ENCODE peak calls at places on chromosome 1, in five cellular contexts. G, B, S, U and N are unnamed samples. For H3K36me3, the result is how much of the 10 kb centered on the place peaks cover.

GRCh38 chr1:183734600-183735036 is 70.3 kb upstream of the RGL1 start:
- DNase-seq in S (no peak), G (peak), U (no peak), B (peak), N (no peak)

GRCh38 chr1:203480525-203481084 is 5.0 kb downstream of the PRELP start:
- DNase-seq in U (peak), B (peak), G (peak), S (peak), N (peak)

GRCh38 chr1:245512980-245513578 is 358.3 kb downstream of the KIF26B start:
- DNase-seq in B (no peak), U (no peak), G (no peak), S (no peak), N (no peak)

GRCh38 chr1:59947047-59947938 is 20.7 kb upstream of the CYP2J2 start:
- DNase-seq in S (peak), G (no peak), U (no peak), B (peak), N (peak)

GRCh38 chr1:44318097-44319088 is 36.7 kb downstream of the ERI3 start:
- DNase-seq in U (no peak), S (peak), B (peak), G (no peak), N (peak)

GRCh38 chr1:229248821-229249817 is 21.8 kb upstream of the RAB4A start:
- DNase-seq in G (no peak), S (no peak), U (no peak), B (no peak), N (no peak)

GRCh38 chr1:87983841-87984240 is 655.2 kb downstream of the LMO4 start:
- DNase-seq in S (no peak), G (no peak), U (no peak), B (no peak), N (no peak)

GRCh38 chr1:22338071-22338765 is 113.4 kb upstream of the ZBTB40 start:
- DNase-seq in B (no peak), G (no peak), U (no peak), S (no peak), N (no peak)

GRCh38 chr1:245858683-245859509 is 648.2 kb downstream of the SMYD3 start:
- DNase-seq in G (no peak), B (peak), S (no peak), U (no peak), N (no peak)

GRCh38 chr1:87899746-87900145 is 571.1 kb downstream of the LMO4 start:
- DNase-seq in B (no peak), U (no peak), S (no peak), G (no peak), N (no peak)

GRCh38 chr1:227542153-227543120 is 20.9 kb upstream of the ZNF678 start:
- DNase-seq in S (peak), U (no peak), B (peak), G (peak), N (peak)

GRCh38 chr1:99481391-99481996 is 164.4 kb upstream of the PALMD start:
- DNase-seq in B (peak), U (no peak), S (peak), G (no peak), N (peak)

GRCh38 chr1:67460648-67461500 is 30.7 kb upstream of the SERBP1 start:
- DNase-seq in U (no peak), B (no peak), G (no peak), S (no peak), N (no peak)

GRCh38 chr1:53982034-53982761 is 35.8 kb downstream of the LDLRAD1 start:
- DNase-seq in U (no peak), G (peak), B (peak), S (peak), N (peak)

GRCh38 chr1:198775606-198776005 is 136.8 kb downstream of the PTPRC start:
- DNase-seq in G (no peak), U (no peak), S (no peak), B (peak), N (peak)

GRCh38 chr1:93723101-93723500 is 41.5 kb upstream of the BCAR3 start:
- DNase-seq in S (no peak), U (no peak), G (no peak), B (no peak), N (no peak)

GRCh38 chr1:27542463-27543273 is 52.7 kb upstream of the WASF2 start:
- DNase-seq in U (peak), G (peak), B (peak), S (peak), N (peak)

GRCh38 chr1:19664453-19665043 is at the start of gene HTR6:
- DNase-seq in B (no peak), G (no peak), U (no peak), S (no peak), N (no peak)

GRCh38 chr1:116409751-116410182 is 36.7 kb downstream of the ATP1A1 start:
- DNase-seq in G (no peak), S (no peak), B (no peak), U (no peak), N (no peak)

GRCh38 chr1:98147280-98147679 is 226.4 kb upstream of the DPYD start:
- DNase-seq in B (no peak), U (no peak), G (no peak), S (no peak), N (no peak)

GRCh38 chr1:160868141-160868540 is 5.5 kb upstream of the CD244 start:
- DNase-seq in G (no peak), B (no peak), U (no peak), S (no peak), N (no peak)

DNA sequence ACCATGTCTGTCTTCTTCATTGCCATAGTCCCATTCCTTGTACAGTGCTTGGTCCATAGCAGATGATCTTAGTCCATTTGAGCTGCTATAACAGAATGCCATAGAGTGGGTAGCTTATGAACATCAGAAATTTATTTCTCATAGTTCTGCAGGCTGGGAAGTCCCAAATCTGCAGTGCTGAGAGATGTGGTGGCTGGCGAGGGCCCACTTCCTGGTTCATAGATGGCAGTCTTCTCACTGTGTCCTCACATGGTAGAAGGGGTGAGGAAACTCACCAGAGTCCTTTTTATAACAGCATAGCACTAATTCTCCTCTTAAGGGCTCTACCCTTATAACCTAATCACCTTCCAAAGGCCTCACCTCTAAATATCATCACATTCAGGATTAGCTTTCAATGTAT is 23.1 kb upstream of the RAP1A start:
- DNase-seq in G (peak), S (no peak), U (no peak), B (no peak), N (no peak)
- H3K4me3 ChIP-seq in G (no peak), S (no peak), U (no peak), B (no peak), N (no peak)

GRCh38 chr1:201783572-201783971 is 45.4 kb upstream of the IPO9 start:
- DNase-seq in S (no peak), G (no peak), U (no peak), B (no peak), N (no peak)

GRCh38 chr1:201782353-201782752 is 46.6 kb upstream of the IPO9 start:
- DNase-seq in S (no peak), G (no peak), B (no peak), U (no peak), N (no peak)

GRCh38 chr1:201779351-201779880 is 49.5 kb upstream of the IPO9 start:
- DNase-seq in B (no peak), S (no peak), U (no peak), G (no peak), N (no peak)

GRCh38 chr1:201783067-201783466 is 45.9 kb upstream of the IPO9 start:
- DNase-seq in B (no peak), G (no peak), S (no peak), U (no peak), N (no peak)

GRCh38 chr1:201781447-201781846 is 47.5 kb upstream of the IPO9 start:
- DNase-seq in G (no peak), U (no peak), S (no peak), B (peak), N (no peak)
- H3K36me3 ChIP-seq in G (under half), U (half or more), S (under half), B (under half), N (half or more)

DNA sequence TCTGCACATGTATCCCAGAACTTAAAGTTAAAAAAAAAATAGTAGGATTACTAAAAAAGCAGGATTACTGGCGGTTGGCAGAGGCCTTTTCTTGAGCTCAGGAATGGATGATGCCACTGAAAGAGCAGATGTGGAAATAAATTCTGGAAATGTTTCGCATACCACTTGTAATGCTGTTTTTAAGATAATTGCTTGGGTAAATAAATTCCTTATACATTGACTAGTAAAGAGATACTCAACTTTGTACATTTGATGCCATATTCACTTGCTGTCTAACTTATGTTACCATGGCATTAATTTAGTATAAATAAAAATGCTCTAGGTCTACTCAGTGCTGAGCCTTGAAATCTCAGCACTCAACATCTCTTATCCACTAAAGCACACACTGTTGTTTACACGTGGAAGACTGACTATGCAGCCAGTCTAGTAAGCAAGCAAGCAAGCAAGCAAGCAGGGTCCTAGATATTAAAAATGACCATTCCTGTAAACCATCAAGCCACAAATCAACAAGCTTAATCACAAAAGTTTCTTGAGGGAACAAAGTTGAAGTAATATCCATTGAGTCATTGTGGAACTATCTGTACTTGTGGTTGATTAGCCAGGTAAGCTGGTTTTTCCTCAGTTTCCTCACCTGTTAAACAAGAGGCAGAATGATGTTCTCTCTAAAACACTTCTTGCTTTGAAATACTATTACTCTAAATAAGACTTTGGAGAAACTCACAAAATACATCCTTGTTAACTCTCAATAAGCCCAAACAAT is 1.7 kb upstream of the RASAL2 start:
- DNase-seq in G (no peak), S (no peak), B (peak), U (no peak), N (no peak)
- H3K4me3 ChIP-seq in G (no peak), S (no peak), B (peak), U (no peak), N (no peak)

DNA sequence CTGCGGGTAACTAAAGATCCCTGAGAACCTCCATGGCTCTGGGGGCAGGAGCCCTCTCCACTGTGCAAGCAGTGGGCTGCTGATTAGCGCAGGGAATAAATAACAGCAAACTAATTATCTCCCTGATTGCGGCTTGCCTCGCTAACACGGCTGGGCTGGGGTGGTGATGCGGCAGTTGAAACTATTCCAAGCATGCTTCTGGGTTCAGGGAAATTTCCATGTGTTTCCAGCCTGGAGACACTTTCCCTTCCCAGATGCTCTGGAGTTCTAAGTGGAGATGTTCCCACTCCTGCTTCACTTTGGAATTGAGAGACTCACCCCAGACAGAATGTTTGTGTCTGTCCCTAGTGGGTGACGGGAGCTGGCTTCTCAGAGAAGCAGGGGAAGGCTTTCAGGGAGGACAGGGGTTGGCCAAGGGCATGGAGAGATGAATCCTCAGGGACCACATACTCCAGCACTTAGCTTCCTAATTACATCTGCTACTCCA is 12.0 kb upstream of the AMIGO1 start:
- DNase-seq in G (no peak), U (no peak), B (peak), S (no peak), N (no peak)
- H3K36me3 ChIP-seq in G (under half), U (under half), B (under half), S (under half), N (under half)